ENCODE peak calls at places on chromosomes 6 and 20, in nine cellular contexts. One of them, this sample, is unnamed.

GRCh38 chr6:30966154-30966553 is 17.4 kb upstream of the MUC21 start:
- DNase-seq in RWPE1: no peak
- DNase-seq in pulmonary artery endothelial cell: no peak
- DNase-seq in T-cell: no peak
- DNase-seq in neural crest cell: no peak
- DNase-seq in cerebellar cortex: no peak
- DNase-seq in amniotic stem cell: no peak
- DNase-seq in stimulated activated CD8-positive, alpha-beta memory T cell treated with anti-CD3 and anti-CD28 coated beads, Interleukin-15, amount 100 ng/mL, for 1 hour: no peak
- DNase-seq in progenitor cell of endocrine pancreas: no peak
- DNase-seq in this sample: no peak

GRCh38 chr20:34980543-34981213 is 25.0 kb downstream of the MYH7B start:
- DNase-seq in RWPE1: no peak
- DNase-seq in pulmonary artery endothelial cell: no peak
- DNase-seq in T-cell: no peak
- DNase-seq in neural crest cell: no peak
- DNase-seq in cerebellar cortex: peak
- DNase-seq in amniotic stem cell: no peak
- DNase-seq in stimulated activated CD8-positive, alpha-beta memory T cell treated with anti-CD3 and anti-CD28 coated beads, Interleukin-15, amount 100 ng/mL, for 1 hour: no peak
- DNase-seq in progenitor cell of endocrine pancreas: no peak
- DNase-seq in this sample: no peak

GRCh38 chr6:44489912-44490604 is 102.6 kb downstream of the CDC5L start:
- DNase-seq in RWPE1: peak
- DNase-seq in pulmonary artery endothelial cell: peak
- DNase-seq in T-cell: no peak
- DNase-seq in neural crest cell: no peak
- DNase-seq in cerebellar cortex: no peak
- DNase-seq in amniotic stem cell: peak
- DNase-seq in stimulated activated CD8-positive, alpha-beta memory T cell treated with anti-CD3 and anti-CD28 coated beads, Interleukin-15, amount 100 ng/mL, for 1 hour: no peak
- DNase-seq in progenitor cell of endocrine pancreas: no peak
- DNase-seq in this sample: peak

GRCh38 chr20:49794336-49795124 is 18.1 kb upstream of the SLC9A8 start:
- DNase-seq in RWPE1: peak
- DNase-seq in pulmonary artery endothelial cell: no peak
- DNase-seq in T-cell: no peak
- DNase-seq in neural crest cell: no peak
- DNase-seq in cerebellar cortex: no peak
- DNase-seq in amniotic stem cell: no peak
- DNase-seq in stimulated activated CD8-positive, alpha-beta memory T cell treated with anti-CD3 and anti-CD28 coated beads, Interleukin-15, amount 100 ng/mL, for 1 hour: no peak
- DNase-seq in progenitor cell of endocrine pancreas: no peak
- DNase-seq in this sample: no peak

GRCh38 chr6:93919365-93919764 is 500.0 kb upstream of the EPHA7 start:
- DNase-seq in RWPE1: no peak
- DNase-seq in pulmonary artery endothelial cell: no peak
- DNase-seq in T-cell: no peak
- DNase-seq in neural crest cell: no peak
- DNase-seq in cerebellar cortex: no peak
- DNase-seq in amniotic stem cell: no peak
- DNase-seq in stimulated activated CD8-positive, alpha-beta memory T cell treated with anti-CD3 and anti-CD28 coated beads, Interleukin-15, amount 100 ng/mL, for 1 hour: no peak
- DNase-seq in progenitor cell of endocrine pancreas: no peak
- DNase-seq in this sample: no peak

GRCh38 chr6:139829557-139829956 is 455.1 kb upstream of the CITED2 start:
- DNase-seq in RWPE1: no peak
- DNase-seq in pulmonary artery endothelial cell: no peak
- DNase-seq in T-cell: no peak
- DNase-seq in neural crest cell: no peak
- DNase-seq in cerebellar cortex: no peak
- DNase-seq in amniotic stem cell: no peak
- DNase-seq in stimulated activated CD8-positive, alpha-beta memory T cell treated with anti-CD3 and anti-CD28 coated beads, Interleukin-15, amount 100 ng/mL, for 1 hour: no peak
- DNase-seq in progenitor cell of endocrine pancreas: no peak
- DNase-seq in this sample: no peak

GRCh38 chr20:19440660-19441527 is 228.5 kb downstream of the SLC24A3 start:
- DNase-seq in RWPE1: no peak
- DNase-seq in pulmonary artery endothelial cell: no peak
- DNase-seq in T-cell: peak
- DNase-seq in neural crest cell: no peak
- DNase-seq in cerebellar cortex: no peak
- DNase-seq in amniotic stem cell: no peak
- DNase-seq in stimulated activated CD8-positive, alpha-beta memory T cell treated with anti-CD3 and anti-CD28 coated beads, Interleukin-15, amount 100 ng/mL, for 1 hour: no peak
- DNase-seq in progenitor cell of endocrine pancreas: no peak
- DNase-seq in this sample: no peak

GRCh38 chr6:100457251-100457990 is 7.3 kb downstream of the SIM1 start:
- DNase-seq in RWPE1: no peak
- DNase-seq in pulmonary artery endothelial cell: no peak
- DNase-seq in T-cell: no peak
- DNase-seq in neural crest cell: no peak
- DNase-seq in cerebellar cortex: no peak
- DNase-seq in amniotic stem cell: no peak
- DNase-seq in stimulated activated CD8-positive, alpha-beta memory T cell treated with anti-CD3 and anti-CD28 coated beads, Interleukin-15, amount 100 ng/mL, for 1 hour: no peak
- DNase-seq in progenitor cell of endocrine pancreas: no peak
- DNase-seq in this sample: no peak

GRCh38 chr6:15483060-15483459 is 179.8 kb downstream of the DTNBP1 start:
- DNase-seq in RWPE1: no peak
- DNase-seq in pulmonary artery endothelial cell: no peak
- DNase-seq in T-cell: no peak
- DNase-seq in neural crest cell: no peak
- DNase-seq in cerebellar cortex: no peak
- DNase-seq in amniotic stem cell: no peak
- DNase-seq in stimulated activated CD8-positive, alpha-beta memory T cell treated with anti-CD3 and anti-CD28 coated beads, Interleukin-15, amount 100 ng/mL, for 1 hour: no peak
- DNase-seq in progenitor cell of endocrine pancreas: no peak
- DNase-seq in this sample: no peak

GRCh38 chr20:47879771-47880170 is 94.5 kb upstream of the SULF2 start:
- DNase-seq in RWPE1: no peak
- DNase-seq in pulmonary artery endothelial cell: no peak
- DNase-seq in T-cell: no peak
- DNase-seq in neural crest cell: no peak
- DNase-seq in cerebellar cortex: no peak
- DNase-seq in amniotic stem cell: no peak
- DNase-seq in stimulated activated CD8-positive, alpha-beta memory T cell treated with anti-CD3 and anti-CD28 coated beads, Interleukin-15, amount 100 ng/mL, for 1 hour: no peak
- DNase-seq in progenitor cell of endocrine pancreas: no peak
- DNase-seq in this sample: no peak

GRCh38 chr6:28134015-28134414 is 7.7 kb upstream of the ZKSCAN8 start:
- DNase-seq in RWPE1: no peak
- DNase-seq in pulmonary artery endothelial cell: no peak
- DNase-seq in T-cell: no peak
- DNase-seq in neural crest cell: peak
- DNase-seq in cerebellar cortex: peak
- DNase-seq in amniotic stem cell: peak
- DNase-seq in stimulated activated CD8-positive, alpha-beta memory T cell treated with anti-CD3 and anti-CD28 coated beads, Interleukin-15, amount 100 ng/mL, for 1 hour: no peak
- DNase-seq in progenitor cell of endocrine pancreas: no peak
- DNase-seq in this sample: peak